ENCODE peak calls at places on chromosomes 3 and 15, in four cellular contexts. L is naive thymus-derived CD8-positive, alpha-beta T cell; R is nucleus accumbens; Z is breast epithelium. I is an unnamed sample.

GRCh38 chr15:43193710-43194109 is 8.5 kb downstream of the CCNDBP1 start:
- DNase-seq in R (no peak), L (no peak), Z (no peak), I (no peak)

GRCh38 chr3:11807651-11808050 is 39.0 kb downstream of the TAMM41 start:
- DNase-seq in L (no peak), R (no peak), Z (no peak), I (no peak)

GRCh38 chr3:107841864-107842263 is 249.0 kb downstream of the CD47 start:
- DNase-seq in Z (no peak), R (no peak), L (no peak), I (no peak)

GRCh38 chr3:139151530-139151929 is 106.8 kb upstream of the PRR23C start:
- DNase-seq in Z (no peak), L (no peak), R (no peak), I (no peak)

GRCh38 chr3:197482001-197482400 is 73.8 kb downstream of the BDH1 start:
- DNase-seq in R (no peak), L (no peak), Z (no peak), I (no peak)

GRCh38 chr3:136960838-136961836 is 3.4 kb downstream of the IL20RB start:
- DNase-seq in Z (no peak), R (no peak), L (no peak), I (peak; percentile 66)

GRCh38 chr3:152621967-152622812 is 212.7 kb upstream of the P2RY1 start:
- DNase-seq in L (no peak), Z (no peak), R (no peak), I (no peak)

GRCh38 chr15:77421370-77421700 is 647 bp downstream of the HMG20A start:
- DNase-seq in L (no peak), R (no peak), Z (no peak), I (no peak)

GRCh38 chr3:181712505-181713299 is 977 bp downstream of the SOX2 start:
- DNase-seq in R (no peak), Z (no peak), L (no peak), I (no peak)

GRCh38 chr15:47570044-47570443 is 147.3 kb upstream of the SEMA6D start:
- DNase-seq in Z (no peak), R (no peak), L (no peak), I (no peak)